ENCODE peak calls at places on chromosomes 16 and 17, in five cellular contexts. M, G, S, X and A are unnamed samples.
A peak's percentile ranks its signal among the peaks of the same experiment; 100 is the strongest.

GRCh38 chr17:1004769-1005295 is 7.9 kb downstream of the TIMM22 start:
- DNase-seq in M (no peak), X (no peak), G (no peak), S (no peak), A (no peak)

GRCh38 chr16:4915226-4915761 is 21.7 kb downstream of the PPL start:
- DNase-seq in X (no peak), M (peak; percentile 87), G (no peak), S (peak; percentile 89), A (peak; percentile 94)

GRCh38 chr17:2366747-2367494 is 29.6 kb downstream of the SGSM2 start:
- DNase-seq in S (no peak), X (no peak), M (no peak), G (no peak), A (no peak)

GRCh38 chr16:73214825-73215481 is 167.0 kb upstream of the ZFHX3 start:
- DNase-seq in S (peak; percentile 100), X (no peak), M (peak; percentile 99), G (no peak), A (peak; percentile 87)

GRCh38 chr17:48596000-48596734 is 2.6 kb upstream of the HOXB5 start:
- DNase-seq in S (no peak), G (no peak), M (no peak), X (no peak), A (no peak)

GRCh38 chr17:39737761-39738567 is at the start of gene GRB7:
- DNase-seq in S (no peak), G (no peak), M (no peak), X (no peak), A (no peak)

GRCh38 chr16:90020260-90020837 is 1.1 kb upstream of the DBNDD1 start:
- DNase-seq in G (no peak), X (no peak), M (no peak), S (no peak), A (no peak)

GRCh38 chr17:40963838-40964237 is 2.9 kb downstream of the KRT39 start:
- DNase-seq in G (no peak), S (no peak), M (no peak), X (no peak), A (no peak)

GRCh38 chr17:2982854-2983636 is 80.4 kb downstream of the OR1D5 start:
- DNase-seq in M (peak; percentile 33), S (peak; percentile 86), G (peak; percentile 29), X (no peak), A (no peak)

GRCh38 chr17:66829386-66829864 is 5.5 kb upstream of the CACNG5 start:
- DNase-seq in M (peak; percentile 10), G (no peak), X (no peak), S (peak; percentile 54), A (peak; percentile 58)

GRCh38 chr16:68286153-68287074 is 22.1 kb downstream of the SLC7A6 start:
- DNase-seq in G (no peak), M (no peak), X (no peak), S (no peak), A (no peak)

GRCh38 chr17:57552114-57552601 is 192.9 kb downstream of the CCDC182 start:
- DNase-seq in S (no peak), X (no peak), M (no peak), G (no peak), A (peak; percentile 18)

GRCh38 chr17:59154335-59154720 is 658 bp downstream of the SKA2 start:
- DNase-seq in M (no peak), S (peak; percentile 32), X (peak; percentile 8), G (no peak), A (peak; percentile 25)

GRCh38 chr17:68033636-68034451 is 1.7 kb upstream of the KPNA2 start:
- DNase-seq in S (peak; percentile 65), X (no peak), G (no peak), M (no peak), A (peak; percentile 81)

GRCh38 chr17:66717680-66718079 is 117.2 kb upstream of the CACNG5 start:
- DNase-seq in X (no peak), G (no peak), M (no peak), S (no peak), A (no peak)

GRCh38 chr17:29840884-29841283 is 89.1 kb downstream of the SSH2 start:
- DNase-seq in M (no peak), G (no peak), X (no peak), S (no peak), A (peak; percentile 44)

GRCh38 chr16:7843196-7843595 is 510.6 kb downstream of the RBFOX1 start:
- DNase-seq in S (no peak), M (no peak), G (no peak), X (no peak), A (no peak)

GRCh38 chr16:11583171-11583570 is 3.5 kb downstream of the LITAF start:
- DNase-seq in G (no peak), M (peak; percentile 55), S (peak; percentile 16), X (no peak), A (no peak)

GRCh38 chr16:60642956-60643355 is 1393.3 kb downstream of the CDH8 start:
- DNase-seq in S (peak; percentile 53), M (no peak), X (no peak), G (no peak), A (no peak)

GRCh38 chr17:60538726-60539125 is 12.7 kb upstream of the APPBP2 start:
- DNase-seq in M (no peak), S (no peak), G (no peak), X (no peak), A (no peak)

GRCh38 chr17:78735832-78736525 is 46.1 kb downstream of the CYTH1 start:
- DNase-seq in S (no peak), X (no peak), M (no peak), G (no peak), A (no peak)

GRCh38 chr17:36861531-36861930 is 75.7 kb upstream of the LHX1 start:
- DNase-seq in G (no peak), X (no peak), M (no peak), S (no peak), A (no peak)

GRCh38 chr16:50861926-50862325 is 120.0 kb downstream of the CYLD start:
- DNase-seq in S (peak; percentile 21), M (no peak), X (no peak), G (no peak), A (peak; percentile 68)

GRCh38 chr17:48558057-48558456 is 13.1 kb upstream of the HOXB2 start:
- DNase-seq in G (no peak), X (no peak), S (no peak), M (no peak), A (no peak)

GRCh38 chr17:82933911-82934310 is 94.1 kb upstream of the ZNF750 start:
- DNase-seq in S (no peak), X (no peak), G (no peak), M (no peak), A (no peak)

GRCh38 chr17:61250335-61250890 is 149.2 kb upstream of the TBX2 start:
- DNase-seq in M (no peak), G (no peak), X (no peak), S (peak; percentile 31), A (peak; percentile 75)

GRCh38 chr17:7477392-7478275 is 1.8 kb downstream of the ZBTB4 start:
- DNase-seq in S (peak; percentile 96), G (no peak), X (peak; percentile 31), M (peak; percentile 86), A (peak; percentile 72)

GRCh38 chr16:8589293-8590160 is 784 bp downstream of the TMEM114 start:
- DNase-seq in G (no peak), M (no peak), X (no peak), S (no peak), A (no peak)

GRCh38 chr17:38740806-38741205 is 7.3 kb downstream of the PCGF2 start:
- DNase-seq in S (no peak), G (no peak), X (no peak), M (no peak), A (no peak)

GRCh38 chr16:87293990-87294389 is 23.2 kb downstream of the C16orf95 start:
- DNase-seq in X (no peak), G (no peak), S (no peak), M (no peak), A (no peak)

GRCh38 chr17:77466140-77466539 is 325.4 kb downstream of the SEC14L1 start:
- DNase-seq in X (no peak), M (no peak), G (no peak), S (no peak), A (no peak)